ENCODE peak calls at places on chromosomes 16 and 17, in four cellular contexts. V is IMR-90, T is endothelial cell of umbilical vein, N is K562. J is an unnamed sample. For H3K9me1, the result is how much of the 10 kb centered on the place peaks cover.

GRCh38 chr16:54244061-54244886 is 42.3 kb downstream of the IRX3 start:
- DNase-seq in V (no peak), T (no peak), N (peak), J (no peak)

GRCh38 chr16:57958544-57958943 is 12.4 kb downstream of the CNGB1 start:
- DNase-seq in V (no peak), T (no peak), N (no peak), J (no peak)

GRCh38 chr16:79751785-79752184 is 151.2 kb upstream of the MAF start:
- DNase-seq in V (no peak), T (no peak), N (no peak), J (peak)

GRCh38 chr17:60305141-60305540 is 86.8 kb downstream of the USP32 start:
- DNase-seq in V (no peak), T (no peak), N (no peak), J (no peak)

GRCh38 chr17:74780443-74781238 is 4.5 kb upstream of the NAT9 start:
- DNase-seq in V (no peak), T (no peak), N (peak), J (no peak)

GRCh38 chr16:11852092-11852809 is 909 bp upstream of the RSL1D1 start:
- DNase-seq in V (peak), T (no peak), N (peak), J (no peak)

GRCh38 chr16:26447570-26447969 is 619.2 kb upstream of the C16orf82 start:
- DNase-seq in V (no peak), T (no peak), N (no peak), J (no peak)

GRCh38 chr17:35931794-35932419 is 1.3 kb upstream of the RDM1 start:
- DNase-seq in V (peak), T (peak), N (no peak), J (no peak)

GRCh38 chr16:31439519-31439918 is 3.1 kb downstream of the ZNF843 start:
- DNase-seq in V (no peak), T (no peak), N (no peak), J (no peak)

GRCh38 chr16:70681382-70682238 is 4.2 kb downstream of the MTSS2 start:
- DNase-seq in V (no peak), T (no peak), N (no peak), J (no peak)

GRCh38 chr16:23803591-23804123 is 32.1 kb upstream of the PRKCB start:
- DNase-seq in V (peak), T (peak), N (peak), J (no peak)

GRCh38 chr16:28064706-28065249 is 1.3 kb upstream of the GSG1L start:
- DNase-seq in V (no peak), T (no peak), N (no peak), J (no peak)

GRCh38 chr17:76883744-76884525 is 15.7 kb downstream of the MGAT5B start:
- DNase-seq in V (no peak), T (no peak), N (no peak), J (no peak)

GRCh38 chr17:79988163-79988971 is 47.3 kb downstream of the TBC1D16 start:
- DNase-seq in V (peak), T (peak), N (no peak), J (no peak)

GRCh38 chr16:53737563-53737962 is 33.6 kb downstream of the FTO start:
- DNase-seq in V (no peak), T (no peak), N (no peak), J (no peak)

GRCh38 chr17:9256361-9256943 is 235.1 kb downstream of the NTN1 start:
- DNase-seq in V (no peak), T (no peak), N (no peak), J (no peak)

GRCh38 chr17:37519241-37519985 is 29.7 kb downstream of the DUSP14 start:
- DNase-seq in V (peak), T (no peak), N (peak), J (no peak)

GRCh38 chr17:32136856-32137255 is 5.4 kb upstream of the RHOT1 start:
- DNase-seq in V (no peak), T (no peak), N (peak), J (no peak)

GRCh38 chr17:9104370-9105041 is 83.2 kb downstream of the NTN1 start:
- DNase-seq in V (no peak), T (no peak), N (no peak), J (no peak)

GRCh38 chr16:78228704-78229103 is 129.2 kb downstream of the WWOX start:
- DNase-seq in V (no peak), T (no peak), N (no peak), J (no peak)

DNA sequence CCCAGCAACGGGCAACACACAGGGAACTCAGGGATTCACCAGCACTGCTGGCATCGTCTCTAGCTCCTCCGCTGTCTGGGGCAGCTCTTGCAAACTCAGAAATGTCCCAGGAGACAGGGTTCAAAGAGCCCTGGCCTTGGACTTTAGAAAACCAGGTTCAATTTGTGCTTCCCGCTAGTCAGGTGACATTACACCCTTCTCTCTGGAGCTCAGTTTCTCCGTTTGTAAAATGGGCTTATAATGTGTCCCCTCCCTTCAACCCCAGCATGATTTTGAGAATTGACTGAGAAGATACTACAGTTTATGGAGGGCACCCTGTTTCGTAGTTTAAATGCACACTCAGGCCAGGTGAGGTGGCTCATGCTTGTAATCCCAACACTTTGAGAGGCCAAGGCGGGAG is 1.9 kb upstream of the MYCBPAP start:
- DNase-seq in V (no peak), T (no peak), N (no peak), J (no peak)
- H3K4me3 ChIP-seq in V (no peak), T (no peak), N (no peak), J (no peak)

GRCh38 chr16:50591800-50592771 is 43.9 kb downstream of the NKD1 start:
- DNase-seq in V (no peak), T (no peak), N (no peak), J (no peak)
- H2AFZ ChIP-seq in V (no peak), T (no peak), N (no peak), J (no peak)

GRCh38 chr16:3085868-3086595 is 13.1 kb downstream of the ZSCAN10 start:
- DNase-seq in V (no peak), T (no peak), N (no peak), J (no peak)
- H3K9me1 ChIP-seq in V (under half), T (under half), N (under half), J (under half)

GRCh38 chr17:39688475-39688835 is 598 bp upstream of the PGAP3 start:
- DNase-seq in V (peak), T (peak), N (peak), J (no peak)

GRCh38 chr17:39687546-39688474 is at the start of gene PGAP3:
- DNase-seq in V (peak), T (peak), N (peak), J (peak)

GRCh38 chr17:39684369-39685043 is 3.4 kb downstream of the PGAP3 start:
- DNase-seq in V (no peak), T (no peak), N (no peak), J (no peak)

GRCh38 chr17:39687101-39687545 is 734 bp downstream of the PGAP3 start:
- DNase-seq in V (no peak), T (no peak), N (no peak), J (no peak)

GRCh38 chr17:39688945-39689344 is 1.1 kb upstream of the PGAP3 start:
- DNase-seq in V (no peak), T (no peak), N (no peak), J (no peak)
- H3K4me3 ChIP-seq in V (peak), T (peak), N (peak), J (no peak)

DNA sequence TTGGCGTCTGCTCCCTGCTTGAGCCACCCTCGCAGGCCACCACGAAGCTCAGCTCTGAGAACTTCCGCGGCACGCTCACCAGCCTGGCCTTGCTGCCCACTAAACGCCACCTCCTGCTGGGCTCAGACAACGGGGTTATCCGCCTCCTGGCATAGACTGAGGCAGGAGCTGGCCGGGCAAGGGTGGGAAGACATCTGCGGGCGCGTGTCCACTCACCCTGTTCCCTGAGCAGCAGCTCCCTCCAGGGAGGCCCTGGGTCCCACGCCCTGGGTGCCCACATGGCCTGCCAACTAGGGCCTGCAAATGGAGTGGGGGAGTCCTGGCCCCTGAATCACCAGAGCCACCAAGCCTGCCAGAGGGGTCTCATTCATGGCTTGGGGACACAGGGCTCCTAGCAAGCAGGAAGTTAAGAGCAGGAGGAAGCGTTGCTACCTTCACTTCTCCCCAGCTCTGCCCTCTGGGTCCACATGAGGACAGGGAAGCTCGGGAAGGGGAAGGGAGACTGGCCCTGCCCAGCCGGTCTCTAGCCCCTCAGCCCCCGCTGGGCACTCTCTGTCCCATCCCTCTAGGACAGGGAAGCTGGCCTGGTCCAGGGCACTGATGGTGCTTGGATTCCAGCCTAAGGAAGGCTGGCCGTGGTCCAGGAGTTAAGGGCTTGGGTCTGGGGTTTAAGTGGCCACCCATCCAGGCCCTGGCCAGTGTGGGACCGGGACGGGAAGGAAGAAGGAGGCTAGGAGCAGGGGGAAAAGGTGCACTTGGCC is 5.0 kb upstream of the SERPINF2 start:
- DNase-seq in V (no peak), T (no peak), N (no peak), J (no peak)
- H2AFZ ChIP-seq in V (no peak), T (no peak), N (no peak), J (no peak)

J was measured in keratinocyte.